ENCODE peak calls at places on chromosome 6, in seven cellular contexts. S is fibroblast of the conjunctiva, Y is omental fat pad, N is NCI-H1092 treated with DMSO at 0.1 percent for 48 hours, M is AG09309, E is NCI-H187 treated with DMSO at 0.1 percent for 48 hours, K is A549. V is an unnamed sample.

GRCh38 chr6:169620171-169621125 is 81.4 kb downstream of the WDR27 start:
- DNase-seq in N (no peak), S (no peak), K (no peak), M (no peak), Y (no peak), E (no peak), V (no peak)

GRCh38 chr6:125765944-125766343 is 16.5 kb downstream of the HEY2 start:
- DNase-seq in S (no peak), Y (no peak), E (no peak), M (no peak), K (no peak), N (no peak), V (no peak)

GRCh38 chr6:113694278-113695077 is 162.7 kb upstream of the MARCKS start:
- DNase-seq in Y (no peak), S (no peak), E (no peak), N (no peak), M (peak; percentile 60), K (peak; percentile 18), V (peak; percentile 41)

GRCh38 chr6:113632220-113632864 is 224.8 kb upstream of the MARCKS start:
- DNase-seq in S (peak; percentile 61), K (peak; percentile 41), E (no peak), N (no peak), Y (no peak), M (peak; percentile 86), V (peak; percentile 80)

GRCh38 chr6:30914854-30915590 is 984 bp downstream of the VARS2 start:
- DNase-seq in S (no peak), Y (no peak), E (no peak), M (no peak), N (no peak), K (no peak), V (no peak)

GRCh38 chr6:28522594-28523557 is 2.8 kb upstream of the GPX5 start:
- DNase-seq in M (no peak), Y (no peak), K (no peak), N (no peak), E (no peak), S (no peak), V (no peak)

GRCh38 chr6:106608080-106608668 is 21.1 kb downstream of the RTN4IP1 start:
- DNase-seq in K (peak; percentile 15), S (no peak), E (peak; percentile 38), Y (no peak), N (peak; percentile 62), M (peak; percentile 43), V (peak; percentile 23)

GRCh38 chr6:11854418-11855165 is 76.0 kb upstream of the ADTRP start:
- DNase-seq in M (no peak), Y (no peak), E (no peak), S (peak; percentile 5), K (peak; percentile 5), N (no peak), V (peak; percentile 33)

GRCh38 chr6:138897031-138897430 is 91.0 kb downstream of the REPS1 start:
- DNase-seq in E (no peak), Y (no peak), M (no peak), K (no peak), S (no peak), N (no peak), V (no peak)

GRCh38 chr6:46899636-46900035 is 22.1 kb downstream of the ADGRF5 start:
- DNase-seq in S (no peak), M (no peak), N (no peak), E (no peak), K (no peak), Y (no peak), V (no peak)

GRCh38 chr6:151001387-151002063 is 136.0 kb downstream of the MTHFD1L start:
- DNase-seq in K (no peak), S (no peak), N (no peak), Y (no peak), M (no peak), E (no peak), V (no peak)

GRCh38 chr6:37058084-37058586 is 52.7 kb downstream of the FGD2 start:
- DNase-seq in N (no peak), Y (no peak), S (no peak), K (no peak), E (no peak), M (no peak), V (no peak)

GRCh38 chr6:128731249-128732165 is 151.4 kb upstream of the LAMA2 start:
- DNase-seq in E (no peak), S (peak; percentile 48), K (peak; percentile 8), Y (no peak), M (peak; percentile 34), N (peak; percentile 21), V (no peak)

GRCh38 chr6:117624869-117625481 is 22.7 kb upstream of the GOPC start:
- DNase-seq in E (no peak), M (no peak), S (no peak), Y (no peak), K (no peak), N (no peak), V (no peak)

GRCh38 chr6:39048481-39049399 is at the start of gene GLP1R:
- DNase-seq in M (no peak), Y (no peak), K (no peak), N (peak; percentile 5), E (no peak), S (no peak), V (no peak)

GRCh38 chr6:97304701-97305100 is 21.7 kb upstream of the MMS22L start:
- DNase-seq in M (no peak), S (no peak), Y (no peak), K (no peak), E (no peak), N (no peak), V (no peak)

GRCh38 chr6:125598422-125598821 is 151.0 kb upstream of the HEY2 start:
- DNase-seq in E (peak; percentile 1), S (peak; percentile 32), N (peak; percentile 23), K (no peak), Y (no peak), M (peak; percentile 23), V (peak; percentile 30)

GRCh38 chr6:129895692-129896091 is 34.6 kb upstream of the TMEM244 start:
- DNase-seq in E (no peak), K (no peak), Y (no peak), S (no peak), N (no peak), M (no peak), V (no peak)

GRCh38 chr6:27280540-27281000 is 31.5 kb downstream of the POM121L2 start:
- DNase-seq in M (no peak), S (no peak), K (no peak), N (no peak), Y (no peak), E (no peak), V (no peak)

GRCh38 chr6:128899651-128900050 is 16.7 kb downstream of the LAMA2 start:
- DNase-seq in S (no peak), M (no peak), N (no peak), K (no peak), Y (no peak), E (no peak), V (no peak)

GRCh38 chr6:168377856-168378832 is 58.6 kb upstream of the DACT2 start:
- DNase-seq in E (no peak), M (no peak), N (peak; percentile 92), S (no peak), K (no peak), Y (no peak), V (no peak)

GRCh38 chr6:34745277-34746103 is 11.8 kb upstream of the SNRPC start:
- DNase-seq in N (no peak), M (no peak), Y (no peak), K (no peak), E (no peak), S (no peak), V (no peak)

GRCh38 chr6:87700729-87701675 is 1.0 kb downstream of the AKIRIN2 start:
- DNase-seq in E (peak; percentile 70), S (peak; percentile 50), Y (no peak), M (no peak), N (peak; percentile 35), K (peak; percentile 44), V (no peak)

GRCh38 chr6:6230286-6230685 is 90.2 kb downstream of the F13A1 start:
- DNase-seq in M (no peak), Y (no peak), N (no peak), K (no peak), E (no peak), S (no peak), V (no peak)

GRCh38 chr6:26104457-26105108 is 17.4 kb downstream of the HFE start:
- DNase-seq in M (no peak), Y (no peak), N (no peak), S (no peak), K (no peak), E (no peak), V (no peak)

GRCh38 chr6:105178110-105178509 is 1.7 kb downstream of the POPDC3 start:
- DNase-seq in M (peak; percentile 91), N (no peak), K (no peak), S (no peak), E (no peak), Y (no peak), V (peak; percentile 86)

GRCh38 chr6:44662461-44663121 is 275.1 kb downstream of the CDC5L start:
- DNase-seq in M (peak; percentile 61), K (no peak), N (no peak), Y (no peak), E (no peak), S (no peak), V (no peak)

GRCh38 chr6:105189026-105189680 is 9.3 kb upstream of the POPDC3 start:
- DNase-seq in Y (no peak), S (no peak), N (no peak), M (no peak), K (no peak), E (no peak), V (no peak)

GRCh38 chr6:37919417-37920157 is 100.1 kb downstream of the ZFAND3 start:
- DNase-seq in E (no peak), K (no peak), Y (no peak), M (peak; percentile 20), N (no peak), S (no peak), V (peak; percentile 30)

V was measured in GM04504.